ENCODE peak calls at places on chromosomes 4 and X, in eight cellular contexts. H, V, J, M, Q, X, W and C are unnamed samples.

GRCh38 chrX:12227412-12228041 is 89.3 kb downstream of the FRMPD4 start:
- DNase-seq in M (no peak), J (no peak), Q (no peak), X (no peak), W (no peak), V (no peak), H (no peak), C (no peak)

GRCh38 chr4:7391637-7392437 is 42.9 kb downstream of the PSAPL1 start:
- DNase-seq in J (no peak), V (no peak), Q (peak; percentile 53), M (no peak), X (no peak), H (no peak), W (peak; percentile 2), C (no peak)

GRCh38 chr4:169117591-169118081 is 107.6 kb upstream of the CBR4 start:
- DNase-seq in X (no peak), J (no peak), M (no peak), Q (peak; percentile 82), V (no peak), H (no peak), W (no peak), C (no peak)

GRCh38 chr4:82989567-82990429 is 20.8 kb downstream of the LIN54 start:
- DNase-seq in Q (no peak), J (no peak), V (no peak), M (no peak), W (no peak), H (no peak), X (no peak), C (no peak)

GRCh38 chr4:39998659-39999345 is 21.1 kb upstream of the PDS5A start:
- DNase-seq in W (no peak), X (no peak), Q (no peak), M (no peak), V (peak; percentile 31), J (peak; percentile 14), H (no peak), C (no peak)

GRCh38 chr4:78809295-78809694 is 33.1 kb downstream of the BMP2K start:
- DNase-seq in M (no peak), H (no peak), Q (no peak), X (no peak), V (no peak), W (no peak), J (no peak), C (no peak)

GRCh38 chr4:119132306-119132705 is 3.3 kb upstream of the MYOZ2 start:
- DNase-seq in Q (no peak), H (no peak), X (no peak), W (no peak), V (no peak), J (no peak), M (no peak), C (no peak)

GRCh38 chr4:4659871-4660651 is 118.2 kb upstream of the STX18 start:
- DNase-seq in W (no peak), V (peak; percentile 25), J (no peak), X (no peak), M (no peak), Q (no peak), H (no peak), C (peak; percentile 26)

GRCh38 chr4:102103368-102103767 is 241.9 kb downstream of the SLC39A8 start:
- DNase-seq in Q (no peak), V (no peak), M (no peak), X (no peak), J (no peak), H (no peak), W (no peak), C (no peak)

GRCh38 chrX:130145123-130145522 is 20.5 kb downstream of the AIFM1 start:
- DNase-seq in X (no peak), V (no peak), H (no peak), M (no peak), W (no peak), Q (no peak), J (no peak), C (no peak)

GRCh38 chr4:168831919-168832745 is 177.9 kb downstream of the CBR4 start:
- DNase-seq in V (peak; percentile 92), X (peak; percentile 24), M (peak; percentile 33), J (peak; percentile 94), W (peak; percentile 77), Q (peak; percentile 93), H (peak; percentile 31), C (peak; percentile 52)